ENCODE peak calls at places on chromosomes 3 and 15, in five cellular contexts. C is naive thymus-derived CD4-positive, alpha-beta T cell; J is neural progenitor cell; P is fibroblast of lung; A is cardiac muscle cell. R is an unnamed sample.

GRCh38 chr3:100007313-100007712 is 107.0 kb downstream of the FILIP1L start:
- DNase-seq in C (no peak), J (no peak), P (no peak), A (no peak), R (no peak)

GRCh38 chr3:54818942-54819341 is 108.9 kb downstream of the LRTM1 start:
- DNase-seq in C (no peak), J (no peak), P (peak; percentile 47), A (no peak), R (no peak)

GRCh38 chr3:78405745-78406144 is 1362.1 kb downstream of the ROBO1 start:
- DNase-seq in C (no peak), J (no peak), P (no peak), A (no peak), R (no peak)

GRCh38 chr15:60859996-60860494 is 369.1 kb downstream of the RORA start:
- DNase-seq in C (no peak), J (no peak), P (peak; percentile 72), A (no peak), R (no peak)

GRCh38 chr3:154971771-154972326 is 108.3 kb upstream of the MME start:
- DNase-seq in C (no peak), J (no peak), P (peak; percentile 56), A (peak; percentile 79), R (no peak)

GRCh38 chr3:9402410-9403228 is 5.2 kb downstream of the SETD5 start:
- DNase-seq in C (no peak), J (peak; percentile 87), P (peak; percentile 46), A (peak; percentile 73), R (peak; percentile 81)

GRCh38 chr3:169310190-169310918 is 353.2 kb downstream of the MECOM start:
- DNase-seq in C (no peak), J (no peak), P (no peak), A (no peak), R (no peak)

GRCh38 chr3:94875149-94875548 is 812.3 kb downstream of the NSUN3 start:
- DNase-seq in C (no peak), J (peak; percentile 4), P (no peak), A (no peak), R (no peak)

GRCh38 chr15:72481015-72481659 is 7.0 kb downstream of the ARIH1 start:
- DNase-seq in C (no peak), J (no peak), P (no peak), A (no peak), R (no peak)

GRCh38 chr15:79161837-79162508 is 71.4 kb upstream of the RASGRF1 start:
- DNase-seq in C (no peak), J (no peak), P (no peak), A (no peak), R (no peak)

GRCh38 chr3:90091557-90091956 is 984.1 kb downstream of the EPHA3 start:
- DNase-seq in C (no peak), J (peak; percentile 61), P (peak; percentile 35), A (peak; percentile 82), R (peak; percentile 68)

GRCh38 chr3:190514163-190515153 is 573 bp downstream of the IL1RAP start:
- DNase-seq in C (peak; percentile 34), J (peak; percentile 60), P (peak; percentile 60), A (peak; percentile 73), R (no peak)

GRCh38 chr15:69893863-69894262 is 203.9 kb downstream of the TLE3 start:
- DNase-seq in C (no peak), J (peak; percentile 25), P (peak; percentile 72), A (peak; percentile 85), R (no peak)

GRCh38 chr15:70222632-70223031 is 124.9 kb upstream of the TLE3 start:
- DNase-seq in C (no peak), J (no peak), P (peak; percentile 53), A (no peak), R (no peak)

GRCh38 chr3:124620600-124621063 is 109.6 kb upstream of the UMPS start:
- DNase-seq in C (no peak), J (no peak), P (peak; percentile 29), A (peak; percentile 60), R (no peak)

GRCh38 chr3:133805702-133806475 is at the start of gene SRPRB:
- DNase-seq in C (peak; percentile 94), J (peak; percentile 97), P (peak; percentile 89), A (peak; percentile 95), R (peak; percentile 94)

GRCh38 chr3:49534581-49535495 is 19.4 kb upstream of the BSN start:
- DNase-seq in C (no peak), J (peak; percentile 94), P (peak; percentile 39), A (no peak), R (peak; percentile 54)

GRCh38 chr3:174639970-174640369 is 219.2 kb upstream of the NAALADL2 start:
- DNase-seq in C (no peak), J (peak; percentile 9), P (no peak), A (no peak), R (no peak)

GRCh38 chr3:85172001-85172400 is 213.2 kb downstream of the CADM2 start:
- DNase-seq in C (no peak), J (no peak), P (no peak), A (no peak), R (no peak)

GRCh38 chr15:99104788-99105515 is at the start of gene SYNM:
- DNase-seq in C (no peak), J (peak; percentile 94), P (peak; percentile 63), A (peak; percentile 80), R (peak; percentile 77)

DNA sequence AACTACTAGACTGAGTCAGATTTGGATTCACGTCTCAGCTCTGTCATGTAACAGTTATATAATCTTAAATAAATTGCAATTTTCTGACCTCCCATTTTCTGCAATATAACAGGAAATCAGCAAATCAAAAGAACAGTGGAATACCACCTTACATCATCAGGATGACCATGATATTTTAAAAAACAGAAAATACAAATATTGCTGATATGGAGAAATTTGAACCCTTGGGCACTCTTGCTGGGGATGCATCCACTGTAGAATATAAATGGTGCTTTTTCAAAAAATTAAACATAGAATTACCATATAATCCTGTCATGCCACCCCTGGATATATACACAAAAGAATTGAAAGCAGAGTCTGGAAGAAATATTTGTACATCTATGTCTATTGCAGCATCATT is 982.5 kb downstream of the TBL1XR1 start:
- DNase-seq in C (no peak), J (no peak), P (no peak), A (no peak), R (no peak)
- H3K9me3 ChIP-seq in C (no peaks in the 10 kb centered on the region), J (no peaks in the 10 kb centered on the region), P (no peaks in the 10 kb centered on the region), A (no peaks in the 10 kb centered on the region), R (no peaks in the 10 kb centered on the region)

GRCh38 chr3:109382573-109382972 is 45.2 kb upstream of the DPPA4 start:
- DNase-seq in C (no peak), J (no peak), P (no peak), A (no peak), R (no peak)

GRCh38 chr3:109385442-109386318 is 48.3 kb upstream of the DPPA4 start:
- DNase-seq in C (no peak), J (no peak), P (no peak), A (no peak), R (no peak)

GRCh38 chr3:109387241-109387640 is 49.9 kb upstream of the DPPA4 start:
- DNase-seq in C (no peak), J (no peak), P (no peak), A (no peak), R (no peak)

DNA sequence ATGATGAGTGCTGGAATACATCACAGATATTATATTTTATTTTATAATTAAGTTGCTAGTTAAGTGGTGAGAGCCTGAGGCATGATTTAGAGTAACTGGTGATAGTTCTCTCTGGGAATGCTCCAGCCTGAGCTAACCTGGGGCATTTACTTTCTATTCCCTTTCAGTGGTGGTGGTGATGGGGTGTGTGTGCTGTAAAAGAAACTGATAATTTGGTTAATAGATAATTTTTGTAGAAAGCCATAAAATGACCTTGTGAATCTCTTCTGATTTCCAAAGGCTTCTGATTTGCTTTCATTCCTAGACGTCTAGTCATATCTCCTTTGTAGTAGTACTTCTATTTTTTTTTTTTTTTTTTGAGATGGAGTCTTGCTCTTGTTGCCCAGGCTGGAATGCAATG is 46.8 kb upstream of the DPPA4 start:
- DNase-seq in C (no peak), J (no peak), P (no peak), A (no peak), R (no peak)
- H3K27me3 ChIP-seq in C (no peaks in the 10 kb centered on the region), J (no peaks in the 10 kb centered on the region), P (no peaks in the 10 kb centered on the region), A (no peaks in the 10 kb centered on the region), R (no peaks in the 10 kb centered on the region)

DNA sequence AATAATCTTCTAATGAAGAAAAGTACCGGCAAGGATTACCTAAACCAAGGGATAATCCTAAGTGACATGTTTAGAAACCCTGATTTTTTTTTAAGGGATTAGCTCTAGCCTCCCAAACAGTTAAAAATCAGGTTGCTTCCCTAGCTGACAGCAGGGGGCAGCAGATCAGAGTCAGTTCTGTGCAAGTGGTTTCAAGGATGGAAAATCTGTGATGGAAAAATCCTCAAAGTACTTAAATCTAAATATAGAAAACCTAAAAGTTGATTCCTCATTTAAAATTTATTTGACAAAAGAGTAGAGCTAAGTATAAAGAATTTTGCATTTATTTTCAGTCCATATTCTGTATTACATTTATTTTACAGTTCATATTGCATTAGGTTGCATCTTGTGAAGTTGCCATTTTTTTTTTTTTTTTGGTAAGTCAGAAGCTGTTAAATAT is 107.6 kb downstream of the PEX5L start:
- DNase-seq in C (peak; percentile 8), J (peak; percentile 90), P (peak; percentile 59), A (peak; percentile 73), R (peak; percentile 80)
- H3K4me3 ChIP-seq in C (no peak overlapping the region), J (no peak overlapping the region), P (no peak overlapping the region), A (no peak overlapping the region), R (no peak overlapping the region)

GRCh38 chr3:63864008-63864871 is 573 bp downstream of the ATXN7 start:
- DNase-seq in C (peak; percentile 33), J (no peak), P (no peak), A (peak; percentile 10), R (no peak)

GRCh38 chr3:63863150-63864007 is at the start of the genes ATXN7 and THOC7:
- DNase-seq in C (peak; percentile 73), J (peak; percentile 89), P (peak; percentile 54), A (peak; percentile 71), R (peak; percentile 78)

GRCh38 chr3:63861306-63861705 is 2.3 kb downstream of the THOC7 start:
- DNase-seq in C (no peak), J (no peak), P (no peak), A (no peak), R (no peak)

GRCh38 chr3:63867225-63867624 is 3.6 kb downstream of the ATXN7 start:
- DNase-seq in C (no peak), J (no peak), P (no peak), A (no peak), R (no peak)

GRCh38 chr3:63862804-63863149 is 828 bp downstream of the THOC7 start:
- DNase-seq in C (no peak), J (no peak), P (no peak), A (no peak), R (no peak)
- H3K9me3 ChIP-seq in C (no peaks in the 10 kb centered on the region), J (no peaks in the 10 kb centered on the region), P (no peaks in the 10 kb centered on the region), A (no peaks in the 10 kb centered on the region), R (no peaks in the 10 kb centered on the region)

DNA sequence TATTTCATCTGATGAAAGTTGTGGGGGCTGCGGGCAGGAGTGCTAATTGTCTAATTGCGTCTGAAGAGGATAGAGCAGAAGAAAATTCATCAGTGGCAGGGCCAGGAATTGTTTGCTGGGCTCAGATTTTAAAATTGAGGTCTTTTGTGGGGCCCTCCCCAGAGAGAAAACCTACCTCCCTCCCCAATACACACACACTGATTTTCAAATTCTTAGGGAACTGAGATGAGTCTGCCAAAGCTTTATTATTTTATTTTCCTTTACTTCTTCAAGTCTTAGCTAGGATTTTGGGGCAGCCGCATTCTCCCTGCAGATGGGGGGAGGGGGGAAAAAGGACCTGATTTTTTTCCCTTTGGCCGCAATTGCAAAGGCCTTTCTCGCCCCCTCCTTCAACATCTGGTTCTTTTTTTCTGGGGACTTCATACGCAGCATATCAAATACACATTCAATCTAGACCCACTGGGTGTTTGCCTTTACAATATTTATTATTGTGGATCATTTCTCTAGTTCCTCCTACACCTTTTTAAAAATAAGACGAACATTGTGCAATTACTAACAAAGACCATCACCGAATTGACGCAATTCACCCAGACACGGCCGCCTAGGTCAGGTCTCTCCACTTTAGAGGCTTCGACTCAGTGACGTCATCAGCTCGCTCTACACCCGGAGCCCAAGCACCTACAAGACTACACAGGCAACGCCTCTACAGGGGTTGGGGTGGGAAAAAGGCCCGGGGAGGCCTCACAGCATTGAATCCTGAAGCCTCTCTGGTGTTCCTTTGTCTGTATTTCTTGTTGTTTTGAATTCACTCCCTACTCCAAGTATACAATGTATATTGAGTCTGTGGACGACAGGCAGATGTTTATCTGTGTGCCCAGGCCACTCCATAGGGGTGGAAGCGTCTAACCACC is 16.8 kb downstream of the ZIC4 start:
- DNase-seq in C (no peak), J (peak; percentile 68), P (no peak), A (no peak), R (no peak)
- H3K27me3 ChIP-seq in C (no peaks in the 10 kb centered on the region), J (peaks cover 100% of the 10 kb centered on the region), P (peaks cover 85% of the 10 kb centered on the region), A (peaks cover 100% of the 10 kb centered on the region), R (no peaks in the 10 kb centered on the region)